ENCODE peak calls at places on chromosome 16, in seven cellular contexts. W is upper lobe of left lung; N is IMR-90; A is left lung; Q is PC-3; H is CD4-positive, alpha-beta T cell; F is pancreas. S is an unnamed sample.

GRCh38 chr16:4455951-4456350 is 18.5 kb downstream of the NMRAL1 start:
- ATAC-seq in N (no peak), F (no peak), Q (no peak), W (no peak), H (no peak), A (no peak), S (no peak)

GRCh38 chr16:88681709-88682451 is 4.4 kb downstream of the SNAI3 start:
- ATAC-seq in W (peak; percentile 55), Q (no peak), N (no peak), F (no peak), A (peak; percentile 6), H (peak; percentile 52), S (peak; percentile 32)

GRCh38 chr16:3959148-3959547 is 78.6 kb upstream of the CREBBP start:
- ATAC-seq in Q (no peak), A (peak; percentile 50), F (no peak), H (no peak), W (peak; percentile 41), N (peak; percentile 40), S (no peak)

GRCh38 chr16:50558913-50559312 is 10.7 kb downstream of the NKD1 start:
- ATAC-seq in H (no peak), N (no peak), F (no peak), Q (no peak), W (no peak), A (no peak), S (no peak)

GRCh38 chr16:85552980-85553435 is 60.1 kb upstream of the GSE1 start:
- ATAC-seq in A (no peak), Q (no peak), W (no peak), H (no peak), F (no peak), N (peak; percentile 64), S (no peak)

GRCh38 chr16:48734220-48734619 is 124.2 kb upstream of the N4BP1 start:
- ATAC-seq in N (no peak), H (no peak), A (no peak), W (no peak), F (no peak), Q (no peak), S (no peak)

GRCh38 chr16:56580391-56581048 is 8.8 kb upstream of the MT3 start:
- ATAC-seq in W (no peak), A (no peak), H (no peak), F (no peak), N (no peak), Q (no peak), S (no peak)

GRCh38 chr16:55968221-55968620 is 93.0 kb upstream of the CES5A start:
- ATAC-seq in H (no peak), Q (no peak), W (no peak), A (peak; percentile 33), F (no peak), N (no peak), S (no peak)

GRCh38 chr16:27174007-27174406 is 29.3 kb upstream of the KDM8 start:
- ATAC-seq in W (no peak), F (no peak), Q (peak; percentile 44), A (no peak), N (no peak), H (peak; percentile 51), S (no peak)

GRCh38 chr16:10765772-10766171 is 22.1 kb downstream of the NUBP1 start:
- ATAC-seq in A (no peak), H (no peak), Q (no peak), W (no peak), N (no peak), F (no peak), S (no peak)

GRCh38 chr16:24507959-24508358 is 31.4 kb upstream of the RBBP6 start:
- ATAC-seq in Q (no peak), N (no peak), W (no peak), H (no peak), A (no peak), F (no peak), S (no peak)

GRCh38 chr16:77376358-77376757 is 58.5 kb downstream of the ADAMTS18 start:
- ATAC-seq in A (no peak), H (no peak), N (no peak), W (no peak), Q (no peak), F (no peak), S (no peak)

GRCh38 chr16:11668590-11669379 is 530 bp downstream of the SNN start:
- ATAC-seq in Q (no peak), W (peak; percentile 25), H (peak; percentile 22), N (peak; percentile 3), A (peak; percentile 4), F (peak; percentile 13), S (peak; percentile 1)

GRCh38 chr16:84524346-84524920 is 20.0 kb upstream of the MEAK7 start:
- ATAC-seq in A (no peak), Q (no peak), W (no peak), F (no peak), H (no peak), N (no peak), S (no peak)

GRCh38 chr16:65524231-65524630 is 402.4 kb upstream of the CDH11 start:
- ATAC-seq in N (no peak), W (no peak), H (no peak), A (no peak), Q (no peak), F (no peak), S (no peak)

GRCh38 chr16:22424161-22424937 is 49.9 kb upstream of the CDR2 start:
- ATAC-seq in A (peak; percentile 38), Q (no peak), H (no peak), N (peak; percentile 65), F (peak; percentile 79), W (peak; percentile 53), S (peak; percentile 92)

GRCh38 chr16:82262244-82262643 is 92.2 kb upstream of the MPHOSPH6 start:
- ATAC-seq in Q (no peak), W (no peak), F (no peak), A (no peak), N (no peak), H (no peak), S (no peak)
- TF ChIP-seq CTCF in Q (no peak), W (no peak), F (no peak), A (no peak), N (no peak), H (no peak), S (no peak)

DNA sequence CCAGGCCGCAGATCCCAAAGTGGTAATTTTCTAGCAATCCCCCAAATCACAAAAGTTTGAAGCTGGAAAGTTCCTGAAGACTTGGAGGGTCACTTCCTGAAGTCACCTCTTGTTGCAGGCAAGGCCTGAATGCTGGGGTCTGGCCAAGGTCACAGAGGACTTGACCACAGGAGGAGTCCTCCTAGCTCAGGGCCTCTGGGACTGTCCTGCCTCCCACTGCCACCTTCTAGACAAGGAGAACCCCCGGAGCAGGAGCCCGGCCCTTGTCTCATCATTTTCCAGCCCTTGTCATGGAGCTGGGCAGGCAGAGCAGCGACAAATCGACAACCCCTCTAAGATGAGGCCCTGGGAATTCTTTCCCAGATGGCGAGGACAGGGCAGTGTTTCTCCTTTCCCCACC is 330 bp downstream of the CDH16 start:
- ATAC-seq in H (no peak), F (no peak), W (no peak), Q (no peak), N (no peak), A (no peak), S (no peak)
- TF ChIP-seq CTCF in H (no peak), F (no peak), W (no peak), Q (no peak), N (no peak), A (no peak), S (no peak)

DNA sequence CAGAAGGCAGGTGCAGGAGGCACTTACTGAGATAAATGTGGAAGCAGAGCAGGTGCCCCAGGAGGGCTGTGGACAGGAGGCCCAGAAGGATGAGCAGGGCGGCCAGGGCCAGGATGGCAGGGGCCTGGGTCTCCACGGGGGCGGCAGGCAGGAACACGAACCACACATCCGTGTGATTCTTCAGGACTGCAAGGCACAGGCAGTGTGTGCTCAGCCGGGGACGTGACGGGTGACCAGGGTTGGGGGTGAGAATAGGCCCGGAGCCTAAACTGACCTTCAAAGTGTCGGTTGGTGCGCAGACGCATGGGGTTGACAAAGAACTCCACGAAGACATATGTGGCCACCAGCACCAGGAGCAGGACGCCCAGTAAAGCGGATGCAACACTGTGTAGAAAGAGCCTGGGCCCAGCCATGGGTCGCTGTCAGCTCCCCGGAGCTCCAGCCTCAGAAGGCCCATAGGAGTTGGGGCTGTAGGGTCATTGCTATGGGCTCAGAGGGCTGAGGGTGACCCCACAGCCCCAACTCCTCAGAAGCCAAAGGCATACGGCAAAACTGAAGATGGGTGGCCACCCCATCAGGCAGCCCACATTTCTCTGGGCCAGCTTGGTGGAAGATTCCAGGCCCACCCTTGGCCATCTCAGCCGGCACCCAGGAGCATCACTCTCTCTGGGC is 5.4 kb upstream of the TPPP3 start:
- ATAC-seq in H (no peak), N (no peak), W (no peak), Q (no peak), A (no peak), F (no peak), S (no peak)
- TF ChIP-seq CTCF in H (no peak), N (no peak), W (no peak), Q (no peak), A (no peak), F (no peak), S (no peak)

DNA sequence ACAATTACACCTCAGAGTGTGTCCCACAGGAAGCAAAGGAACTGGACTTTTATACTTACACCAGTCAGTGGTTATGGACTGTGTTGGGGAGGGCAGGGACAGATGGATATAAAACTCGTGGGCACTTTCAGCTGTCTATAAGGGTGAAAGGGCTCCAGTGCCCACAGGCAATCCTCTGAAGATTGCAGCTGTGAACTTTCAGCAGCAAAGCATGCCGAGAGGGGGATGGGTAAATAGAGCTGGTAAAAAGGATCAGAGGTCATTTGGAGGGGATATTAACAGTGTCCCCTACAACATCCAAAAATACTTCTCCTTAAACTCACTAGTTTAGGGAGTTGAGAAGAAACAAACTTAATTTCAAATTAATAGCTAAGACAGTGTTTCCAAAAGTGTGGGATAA is 13.3 kb upstream of the RFWD3 start:
- ATAC-seq in F (no peak), W (no peak), N (no peak), A (no peak), Q (no peak), H (no peak), S (no peak)
- TF ChIP-seq CTCF in F (no peak), W (no peak), N (no peak), A (no peak), Q (no peak), H (no peak), S (no peak)

GRCh38 chr16:47143329-47143676 is 442 bp downstream of the NETO2 start:
- ATAC-seq in H (peak; percentile 53), W (peak; percentile 81), Q (peak; percentile 69), F (peak; percentile 51), A (peak; percentile 79), N (peak; percentile 73), S (peak; percentile 42)
- TF ChIP-seq CTCF in H (no peak), W (peak; percentile 61), Q (peak; percentile 52), F (no peak), A (peak; percentile 76), N (peak; percentile 73), S (peak; percentile 51)

DNA sequence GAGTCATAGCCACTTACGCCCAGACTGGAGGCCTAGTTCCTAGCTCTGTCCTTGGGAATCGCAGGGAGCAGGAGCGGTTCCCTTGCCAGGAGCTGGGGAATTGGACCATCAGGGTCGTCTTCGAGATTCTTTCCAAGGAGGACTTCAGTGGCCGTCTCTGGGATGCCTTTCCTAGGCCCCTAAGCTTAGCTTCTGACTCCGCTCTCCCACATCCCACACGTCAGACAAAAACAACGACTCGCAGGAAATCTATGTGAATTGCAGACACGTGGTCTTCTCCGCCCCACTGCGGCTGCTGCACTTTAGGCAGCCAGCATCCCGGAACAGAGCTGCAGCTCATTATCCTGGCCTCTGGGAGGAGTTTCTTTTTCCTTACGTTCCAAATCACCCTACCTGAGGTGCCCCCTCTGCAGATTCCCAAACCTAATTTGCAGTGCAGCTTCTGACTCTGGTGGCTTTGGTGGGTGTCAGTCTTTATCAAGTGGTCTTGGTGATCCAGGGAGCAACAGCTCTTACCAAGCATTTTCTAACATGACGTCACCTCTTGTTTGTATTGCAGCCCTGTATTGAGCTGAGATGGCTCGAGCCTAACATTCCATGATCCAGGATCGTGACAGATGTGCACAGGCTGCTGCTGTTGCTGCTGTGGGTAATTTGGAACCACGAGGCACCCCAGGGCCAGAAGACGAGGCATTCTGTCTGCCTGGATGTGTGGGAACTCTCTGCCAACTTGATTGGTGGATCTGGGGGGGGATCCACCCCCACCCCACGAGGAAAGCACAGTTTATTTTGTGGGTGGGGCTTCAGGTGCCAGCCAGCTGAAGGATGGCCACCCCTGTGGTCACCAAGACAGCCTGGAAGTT is 1.1 kb downstream of the KATNB1 start:
- ATAC-seq in N (peak; percentile 33), A (peak; percentile 29), W (peak; percentile 47), F (no peak), Q (peak; percentile 34), H (peak; percentile 10), S (no peak)
- TF ChIP-seq CTCF in N (peak; percentile 18), A (no peak), W (no peak), F (no peak), Q (no peak), H (no peak), S (peak; percentile 5)